ENCODE peak calls at places on chromosomes 16 and 17, in ten cellular contexts. Q is smooth muscle cell of the brain vasculature; N is stomach; Y is activated CD8-positive, alpha-beta memory T cell treated with anti-CD3 and anti-CD28 coated beads, Interleukin-2, amount 50 U/mL, for 4 hours; O is head of caudate nucleus; K is stimulated activated naive CD8-positive, alpha-beta T cell treated with anti-CD3 and anti-CD28 coated beads, Interleukin-15, Interleukin-2, amounts not matched to agents 100 U/mL and 50 U/mL, for 24 hours; T is NCI-H2081; R is SHP77; P is COR-L47; G is iPS DF 6.9. F is an unnamed sample.

GRCh38 chr16:73020409-73020884 is 27.5 kb downstream of the ZFHX3 start:
- DNase-seq in Q (peak), N (peak), Y (no peak), O (peak), K (no peak), T (no peak), R (peak), P (no peak), G (no peak), F (no peak)

GRCh38 chr16:30780021-30780420 is 7.0 kb downstream of the ZNF629 start:
- DNase-seq in Q (no peak), N (no peak), Y (no peak), O (no peak), K (no peak), T (no peak), R (no peak), P (no peak), G (no peak), F (no peak)

GRCh38 chr17:74442670-74443515 is 11.0 kb downstream of the GPRC5C start:
- DNase-seq in Q (no peak), N (peak), Y (no peak), O (peak), K (peak), T (peak), R (peak), P (peak), G (no peak), F (peak)

GRCh38 chr17:64174686-64175456 is 44.9 kb upstream of the ERN1 start:
- DNase-seq in Q (no peak), N (no peak), Y (no peak), O (peak), K (no peak), T (no peak), R (no peak), P (no peak), G (no peak), F (no peak)

GRCh38 chr16:80938035-80938927 is 68.4 kb downstream of the CMC2 start:
- DNase-seq in Q (peak), N (no peak), Y (no peak), O (no peak), K (no peak), T (no peak), R (no peak), P (no peak), G (no peak), F (no peak)

GRCh38 chr17:74770498-74771318 is 5.4 kb downstream of the NAT9 start:
- DNase-seq in Q (no peak), N (peak), Y (peak), O (peak), K (peak), T (no peak), R (peak), P (no peak), G (no peak), F (no peak)

GRCh38 chr17:79365836-79366831 is 244.7 kb downstream of the RBFOX3 start:
- DNase-seq in Q (no peak), N (no peak), Y (no peak), O (no peak), K (no peak), T (no peak), R (no peak), P (no peak), G (no peak), F (no peak)

GRCh38 chr17:78132086-78132676 is 1.6 kb downstream of the TMC8 start:
- DNase-seq in Q (no peak), N (peak), Y (peak), O (no peak), K (peak), T (no peak), R (no peak), P (no peak), G (no peak), F (no peak)

GRCh38 chr16:89860747-89861304 is 12.6 kb upstream of the TCF25 start:
- DNase-seq in Q (no peak), N (peak), Y (peak), O (peak), K (peak), T (peak), R (peak), P (peak), G (no peak), F (peak)

GRCh38 chr16:58201163-58201562 is 3.3 kb upstream of the CSNK2A2 start:
- DNase-seq in Q (no peak), N (no peak), Y (no peak), O (no peak), K (no peak), T (no peak), R (no peak), P (no peak), G (no peak), F (no peak)

GRCh38 chr16:14098081-14098480 is 27.0 kb downstream of the MRTFB start:
- DNase-seq in Q (no peak), N (no peak), Y (no peak), O (no peak), K (no peak), T (no peak), R (no peak), P (no peak), G (no peak), F (no peak)

GRCh38 chr16:75079346-75079926 is 37.1 kb downstream of the LDHD start:
- DNase-seq in Q (no peak), N (no peak), Y (no peak), O (no peak), K (no peak), T (no peak), R (no peak), P (no peak), G (no peak), F (no peak)

GRCh38 chr17:79482719-79483118 is 128.1 kb downstream of the RBFOX3 start:
- DNase-seq in Q (no peak), N (no peak), Y (no peak), O (no peak), K (no peak), T (no peak), R (no peak), P (no peak), G (peak), F (no peak)

GRCh38 chr16:83354015-83354414 is 453.8 kb upstream of the HSBP1 start:
- DNase-seq in Q (no peak), N (no peak), Y (no peak), O (no peak), K (no peak), T (no peak), R (no peak), P (no peak), G (no peak), F (no peak)

GRCh38 chr16:74601131-74601871 is 5.6 kb downstream of the GLG1 start:
- DNase-seq in Q (no peak), N (no peak), Y (peak), O (no peak), K (peak), T (no peak), R (no peak), P (no peak), G (no peak), F (no peak)

GRCh38 chr17:41547921-41548843 is 20.1 kb upstream of the KRT19 start:
- DNase-seq in Q (peak), N (peak), Y (peak), O (no peak), K (peak), T (no peak), R (no peak), P (no peak), G (no peak), F (no peak)

GRCh38 chr16:82146957-82147356 is 23.1 kb downstream of the MPHOSPH6 start:
- DNase-seq in Q (no peak), N (no peak), Y (no peak), O (peak), K (no peak), T (no peak), R (no peak), P (no peak), G (no peak), F (no peak)

GRCh38 chr16:63018581-63019223 is 982.5 kb upstream of the CDH8 start:
- DNase-seq in Q (no peak), N (no peak), Y (no peak), O (no peak), K (no peak), T (no peak), R (no peak), P (no peak), G (no peak), F (no peak)

GRCh38 chr17:81711814-81712467 is at the start of gene SLC25A10:
- DNase-seq in Q (peak), N (peak), Y (peak), O (peak), K (peak), T (peak), R (peak), P (peak), G (no peak), F (peak)

GRCh38 chr17:45708707-45709290 is 75.3 kb upstream of the CRHR1 start:
- DNase-seq in Q (no peak), N (no peak), Y (no peak), O (no peak), K (no peak), T (no peak), R (no peak), P (no peak), G (no peak), F (no peak)

GRCh38 chr16:17568239-17568638 is 97.5 kb upstream of the XYLT1 start:
- DNase-seq in Q (no peak), N (no peak), Y (no peak), O (no peak), K (no peak), T (no peak), R (no peak), P (no peak), G (no peak), F (no peak)